ENCODE peak calls at places on chromosomes 13 and 19, in five cellular contexts. P is upper lobe of left lung, O is stomach, I is sigmoid colon, R is esophagus muscularis mucosa. S is an unnamed sample.

GRCh38 chr19:18231775-18232174 is 5.5 kb upstream of the PDE4C start:
- DNase-seq in R (no peak), P (no peak), O (no peak), I (no peak), S (no peak)

GRCh38 chr13:106306748-106307277 is 228.6 kb downstream of the EFNB2 start:
- DNase-seq in R (no peak), I (no peak), O (no peak), P (no peak), S (no peak)

GRCh38 chr19:45870798-45871197 is 6.7 kb downstream of the FOXA3 start:
- DNase-seq in O (no peak), P (no peak), I (no peak), R (no peak), S (no peak)

GRCh38 chr19:58558066-58558622 is at the start of gene UBE2M:
- DNase-seq in I (peak; percentile 82), R (no peak), O (peak; percentile 63), P (no peak), S (peak; percentile 95)

GRCh38 chr13:112783946-112784500 is 94.2 kb downstream of the ATP11A start:
- DNase-seq in R (no peak), I (no peak), P (no peak), O (peak; percentile 16), S (no peak)

GRCh38 chr19:51020988-51021651 is 1.6 kb upstream of the KLK10 start:
- DNase-seq in I (no peak), O (peak; percentile 34), R (no peak), P (no peak), S (no peak)

GRCh38 chr13:30376426-30377311 is 45.6 kb upstream of the UBE2L5 start:
- DNase-seq in I (no peak), O (peak; percentile 45), P (no peak), R (no peak), S (peak; percentile 91)

GRCh38 chr19:56111601-56112312 is 9.3 kb downstream of the ZNF787 start:
- DNase-seq in P (peak; percentile 69), O (peak; percentile 72), R (no peak), I (peak; percentile 78), S (peak; percentile 94)

GRCh38 chr13:110907951-110908898 is 6.6 kb downstream of the ANKRD10 start:
- DNase-seq in P (no peak), R (no peak), O (peak; percentile 71), I (no peak), S (no peak)

GRCh38 chr13:32585625-32586021 is 629 bp upstream of the PDS5B start:
- DNase-seq in I (no peak), P (no peak), R (no peak), O (no peak), S (peak; percentile 77)

GRCh38 chr13:65936249-65936648 is 1293.9 kb downstream of the PCDH9 start:
- DNase-seq in P (no peak), I (no peak), R (no peak), O (no peak), S (no peak)

GRCh38 chr19:32294871-32295438 is 50.5 kb upstream of the ZNF507 start:
- DNase-seq in I (no peak), O (no peak), P (no peak), R (peak; percentile 64), S (no peak)

GRCh38 chr19:31113250-31113685 is 236.0 kb downstream of the TSHZ3 start:
- DNase-seq in P (no peak), O (no peak), R (no peak), I (no peak), S (no peak)

GRCh38 chr13:111906306-111906705 is 160.6 kb upstream of the SOX1 start:
- DNase-seq in R (peak; percentile 42), I (peak; percentile 20), P (no peak), O (no peak), S (peak; percentile 44)

GRCh38 chr13:25117312-25117711 is 21.4 kb downstream of the PABPC3 start:
- DNase-seq in P (peak; percentile 48), R (no peak), O (peak; percentile 50), I (no peak), S (no peak)

GRCh38 chr19:53881482-53882390 is at the start of gene PRKCG:
- DNase-seq in P (peak; percentile 91), O (peak; percentile 60), I (no peak), R (no peak), S (peak; percentile 90)

GRCh38 chr13:106372199-106373160 is 163.0 kb downstream of the EFNB2 start:
- DNase-seq in I (no peak), R (no peak), P (no peak), O (no peak), S (no peak)

GRCh38 chr13:93244918-93245280 is 18.3 kb downstream of the GPC6 start:
- DNase-seq in R (no peak), I (no peak), O (no peak), P (no peak), S (no peak)

GRCh38 chr13:106475852-106476251 is 59.6 kb downstream of the EFNB2 start:
- DNase-seq in I (no peak), R (no peak), O (no peak), P (no peak), S (no peak)

GRCh38 chr13:52646967-52647366 is 4.7 kb downstream of the HNRNPA1L2 start:
- DNase-seq in I (no peak), O (no peak), R (no peak), P (no peak), S (no peak)

GRCh38 chr13:85755123-85755522 is 44.1 kb downstream of the SLITRK6 start:
- DNase-seq in I (no peak), O (no peak), R (no peak), P (no peak), S (no peak)

GRCh38 chr13:40563350-40564125 is 102.9 kb downstream of the FOXO1 start:
- DNase-seq in P (no peak), I (no peak), R (no peak), O (no peak), S (no peak)

GRCh38 chr13:78601886-78602560 is 1.3 kb downstream of the POU4F1 start:
- DNase-seq in O (no peak), R (no peak), I (no peak), P (peak; percentile 80), S (peak; percentile 71)

GRCh38 chr13:26589754-26590153 is 32.3 kb downstream of the WASF3 start:
- DNase-seq in P (no peak), R (no peak), I (no peak), O (peak; percentile 45), S (no peak)

GRCh38 chr19:11046608-11047354 is 42.5 kb upstream of the LDLR start:
- DNase-seq in R (no peak), P (no peak), I (no peak), O (no peak), S (no peak)

GRCh38 chr13:100106705-100107104 is 17.8 kb downstream of the PCCA start:
- DNase-seq in R (no peak), O (no peak), P (no peak), I (no peak), S (no peak)

GRCh38 chr13:111115841-111116500 is 861 bp downstream of the ARHGEF7 start:
- DNase-seq in I (no peak), O (no peak), R (peak; percentile 37), P (peak; percentile 84), S (no peak)

GRCh38 chr13:52348983-52349780 is 56.8 kb downstream of the THSD1 start:
- DNase-seq in R (no peak), I (no peak), P (no peak), O (no peak), S (no peak)

GRCh38 chr19:7863157-7863970 is 10.8 kb downstream of the PRR36 start:
- DNase-seq in R (no peak), O (no peak), P (no peak), I (no peak), S (no peak)

GRCh38 chr13:106344318-106344717 is 191.1 kb downstream of the EFNB2 start:
- DNase-seq in R (no peak), I (no peak), P (no peak), O (no peak), S (no peak)

GRCh38 chr19:47283405-47284059 is 8.8 kb downstream of the INAFM1 start:
- DNase-seq in R (no peak), O (no peak), P (no peak), I (no peak), S (no peak)

GRCh38 chr19:47280183-47280797 is 5.6 kb downstream of the INAFM1 start:
- DNase-seq in P (no peak), O (peak; percentile 45), R (no peak), I (no peak), S (peak; percentile 74)

DNA sequence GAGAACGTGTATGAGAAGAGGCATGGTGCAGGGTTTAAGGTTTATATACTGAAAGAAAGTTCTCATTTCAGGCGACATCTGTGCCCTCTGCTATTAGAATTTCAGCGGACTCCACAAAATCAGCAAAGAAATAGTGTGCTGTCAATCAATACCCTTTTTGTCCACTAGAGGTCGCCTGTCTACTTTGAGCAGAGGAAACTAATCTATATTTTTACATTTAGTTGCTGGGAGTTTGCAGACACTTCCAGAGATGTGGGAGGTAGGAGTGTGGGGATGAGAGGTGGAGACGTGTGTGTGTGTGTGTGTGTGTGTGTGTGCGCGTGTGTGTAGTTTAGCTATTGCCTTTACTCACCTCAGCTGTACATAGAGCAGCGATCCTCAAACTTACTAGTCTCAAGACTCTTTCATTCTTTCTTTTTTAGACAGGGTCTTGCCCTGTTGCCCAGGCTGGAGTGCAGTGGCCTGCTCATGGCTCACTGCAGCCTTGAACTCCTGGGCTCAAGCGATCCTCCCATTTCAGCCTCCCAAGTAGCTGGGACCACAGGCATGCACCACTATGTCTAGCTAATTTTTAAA is 9.7 kb downstream of the INAFM1 start:
- DNase-seq in P (no peak), R (no peak), I (no peak), O (no peak), S (no peak)
- H3K4me1 ChIP-seq in P (no peaks in the 10 kb centered on the region), R (no peaks in the 10 kb centered on the region), I (peaks cover 26% of the 10 kb centered on the region), O (peaks cover 24% of the 10 kb centered on the region), S (peaks cover 16% of the 10 kb centered on the region)

GRCh38 chr13:98094678-98095266 is 48.1 kb upstream of the FARP1 start:
- DNase-seq in P (no peak), O (no peak), I (no peak), R (no peak), S (no peak)

GRCh38 chr13:98103531-98103930 is 39.4 kb upstream of the FARP1 start:
- DNase-seq in I (no peak), P (no peak), O (no peak), R (no peak), S (no peak)

GRCh38 chr13:98099627-98100026 is 43.3 kb upstream of the FARP1 start:
- DNase-seq in O (no peak), I (no peak), P (no peak), R (no peak), S (no peak)

GRCh38 chr13:98097749-98098148 is 45.1 kb upstream of the FARP1 start:
- DNase-seq in O (no peak), R (no peak), P (no peak), I (no peak), S (no peak)

GRCh38 chr13:98098511-98098910 is 44.4 kb upstream of the FARP1 start:
- DNase-seq in P (no peak), I (no peak), O (no peak), R (no peak), S (no peak)
- TF ChIP-seq POLR2A in P (no peak), I (no peak), O (no peak), R (no peak), S (no peak)

DNA sequence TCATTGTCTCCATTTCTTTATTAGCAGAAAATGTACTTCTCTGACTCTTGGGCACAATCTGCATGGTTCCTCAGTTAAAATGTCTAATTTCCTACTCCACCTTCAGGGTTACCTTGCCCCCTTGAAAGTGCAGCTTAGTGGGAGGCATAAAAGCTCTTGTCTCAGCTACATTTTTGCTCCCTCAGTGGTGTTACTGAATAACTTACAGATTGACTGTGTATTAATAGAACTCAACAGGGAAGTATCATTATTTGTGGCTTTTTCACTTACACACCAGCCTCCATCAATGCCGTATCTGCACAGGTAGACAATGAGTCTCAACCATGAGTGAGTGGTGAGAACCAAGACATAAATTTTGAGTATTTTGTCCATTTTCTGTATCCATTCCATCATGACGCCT is 456.2 kb upstream of the MIR17HG start:
- DNase-seq in O (no peak), P (no peak), I (no peak), R (no peak), S (no peak)
- TF ChIP-seq POLR2AphosphoS5 in O (no peak), P (no peak), I (no peak), R (no peak), S (no peak)

GRCh38 chr19:39240421-39240820 is 4.4 kb downstream of the IFNL3 start:
- DNase-seq in I (no peak), P (no peak), R (no peak), O (no peak), S (no peak)
- H3K4me1 ChIP-seq in I (no peaks in the 10 kb centered on the region), P (peaks cover 8% of the 10 kb centered on the region), R (no peaks in the 10 kb centered on the region), O (peaks cover 7% of the 10 kb centered on the region), S (peaks cover 14% of the 10 kb centered on the region)

S was measured in spleen.